ENCODE peak calls at places on chromosomes 7 and 10, in six cellular contexts. One of them, this sample, is unnamed.
A peak's percentile ranks its signal among the peaks of the same experiment; 100 is the strongest.

GRCh38 chr10:59508296-59508695 is 145.9 kb upstream of the FAM13C start:
- DNase-seq in prostate gland: no peak
- DNase-seq in RWPE1: peak; percentile 54
- DNase-seq in brain microvascular endothelial cell: no peak
- DNase-seq in GM12865: no peak
- DNase-seq in GM23338: no peak
- DNase-seq in this sample: no peak

GRCh38 chr10:38045129-38045528 is 34.7 kb downstream of the ZNF33A start:
- DNase-seq in prostate gland: no peak
- DNase-seq in RWPE1: no peak
- DNase-seq in GM12865: no peak
- DNase-seq in brain microvascular endothelial cell: no peak
- DNase-seq in GM23338: no peak
- DNase-seq in this sample: no peak

GRCh38 chr7:12581897-12582296 is 11.4 kb downstream of the SCIN start:
- DNase-seq in brain microvascular endothelial cell: no peak
- DNase-seq in prostate gland: no peak
- DNase-seq in GM12865: no peak
- DNase-seq in GM23338: no peak
- DNase-seq in RWPE1: no peak
- DNase-seq in this sample: no peak

GRCh38 chr7:34564091-34564490 is 93.9 kb upstream of the NPSR1 start:
- DNase-seq in GM23338: no peak
- DNase-seq in GM12865: no peak
- DNase-seq in RWPE1: no peak
- DNase-seq in prostate gland: no peak
- DNase-seq in brain microvascular endothelial cell: no peak
- DNase-seq in this sample: no peak

GRCh38 chr7:155213385-155213784 is 84.3 kb upstream of the INSIG1 start:
- DNase-seq in brain microvascular endothelial cell: peak; percentile 75
- DNase-seq in GM12865: no peak
- DNase-seq in RWPE1: no peak
- DNase-seq in prostate gland: no peak
- DNase-seq in GM23338: no peak
- DNase-seq in this sample: no peak

GRCh38 chr10:42974693-42975002 is 102.2 kb upstream of the RET start:
- DNase-seq in GM12865: no peak
- DNase-seq in GM23338: no peak
- DNase-seq in RWPE1: no peak
- DNase-seq in prostate gland: no peak
- DNase-seq in brain microvascular endothelial cell: no peak
- DNase-seq in this sample: no peak

GRCh38 chr7:91265693-91266066 is 1.4 kb downstream of the FZD1 start:
- DNase-seq in GM23338: peak; percentile 36
- DNase-seq in brain microvascular endothelial cell: no peak
- DNase-seq in prostate gland: peak; percentile 23
- DNase-seq in RWPE1: no peak
- DNase-seq in GM12865: peak; percentile 35
- DNase-seq in this sample: no peak

GRCh38 chr10:79079074-79079397 is 10.3 kb downstream of the ZMIZ1 start:
- DNase-seq in prostate gland: no peak
- DNase-seq in GM12865: no peak
- DNase-seq in RWPE1: no peak
- DNase-seq in GM23338: no peak
- DNase-seq in brain microvascular endothelial cell: no peak
- DNase-seq in this sample: no peak

GRCh38 chr10:22856444-22857074 is 71.3 kb upstream of the ARMC3 start:
- DNase-seq in brain microvascular endothelial cell: no peak
- DNase-seq in prostate gland: no peak
- DNase-seq in GM12865: peak; percentile 29
- DNase-seq in RWPE1: no peak
- DNase-seq in GM23338: no peak
- DNase-seq in this sample: no peak

GRCh38 chr7:100612730-100613446 is 548 bp downstream of the MOSPD3 start:
- DNase-seq in brain microvascular endothelial cell: no peak
- DNase-seq in GM12865: no peak
- DNase-seq in GM23338: peak; percentile 47
- DNase-seq in RWPE1: no peak
- DNase-seq in prostate gland: no peak
- DNase-seq in this sample: no peak
- TF ChIP-seq CTCF in brain microvascular endothelial cell: peak; percentile 25
- TF ChIP-seq CTCF in GM12865: no peak
- TF ChIP-seq CTCF in GM23338: peak; percentile 40
- TF ChIP-seq CTCF in RWPE1: peak; percentile 26
- TF ChIP-seq CTCF in prostate gland: no peak
- TF ChIP-seq CTCF in this sample: no peak

GRCh38 chr7:27564881-27565482 is 97.7 kb downstream of the HIBADH start:
- DNase-seq in brain microvascular endothelial cell: no peak
- DNase-seq in prostate gland: no peak
- DNase-seq in RWPE1: no peak
- DNase-seq in GM12865: no peak
- DNase-seq in GM23338: peak; percentile 60
- DNase-seq in this sample: no peak

GRCh38 chr7:27555670-27556069 is 107.0 kb downstream of the HIBADH start:
- DNase-seq in GM12865: no peak
- DNase-seq in RWPE1: no peak
- DNase-seq in prostate gland: no peak
- DNase-seq in brain microvascular endothelial cell: no peak
- DNase-seq in GM23338: no peak
- DNase-seq in this sample: no peak

GRCh38 chr7:27554826-27555225 is 107.9 kb downstream of the HIBADH start:
- DNase-seq in GM23338: peak; percentile 20
- DNase-seq in RWPE1: no peak
- DNase-seq in brain microvascular endothelial cell: no peak
- DNase-seq in prostate gland: no peak
- DNase-seq in GM12865: no peak
- DNase-seq in this sample: no peak

GRCh38 chr7:27560706-27561235 is 101.9 kb downstream of the HIBADH start:
- DNase-seq in GM12865: no peak
- DNase-seq in prostate gland: no peak
- DNase-seq in brain microvascular endothelial cell: peak; percentile 38
- DNase-seq in GM23338: no peak
- DNase-seq in RWPE1: no peak
- DNase-seq in this sample: no peak
- TF ChIP-seq CTCF in GM12865: no peak
- TF ChIP-seq CTCF in prostate gland: no peak
- TF ChIP-seq CTCF in brain microvascular endothelial cell: peak; percentile 15
- TF ChIP-seq CTCF in GM23338: no peak
- TF ChIP-seq CTCF in RWPE1: no peak
- TF ChIP-seq CTCF in this sample: no peak

GRCh38 chr7:140342732-140343514 is 55.4 kb downstream of the SLC37A3 start:
- DNase-seq in GM23338: peak; percentile 80
- DNase-seq in prostate gland: no peak
- DNase-seq in GM12865: peak; percentile 53
- DNase-seq in brain microvascular endothelial cell: peak; percentile 33
- DNase-seq in RWPE1: no peak
- DNase-seq in this sample: no peak
- TF ChIP-seq CTCF in GM23338: peak; percentile 64
- TF ChIP-seq CTCF in prostate gland: peak; percentile 39
- TF ChIP-seq CTCF in GM12865: peak; percentile 55
- TF ChIP-seq CTCF in brain microvascular endothelial cell: peak; percentile 68
- TF ChIP-seq CTCF in RWPE1: no peak
- TF ChIP-seq CTCF in this sample: peak; percentile 40

GRCh38 chr10:54363390-54363789 is 437.6 kb downstream of the PCDH15 start:
- DNase-seq in RWPE1: no peak
- DNase-seq in GM23338: no peak
- DNase-seq in brain microvascular endothelial cell: no peak
- DNase-seq in prostate gland: no peak
- DNase-seq in GM12865: no peak
- DNase-seq in this sample: no peak

GRCh38 chr10:54372164-54372563 is 428.9 kb downstream of the PCDH15 start:
- DNase-seq in RWPE1: no peak
- DNase-seq in prostate gland: no peak
- DNase-seq in brain microvascular endothelial cell: no peak
- DNase-seq in GM23338: no peak
- DNase-seq in GM12865: no peak
- DNase-seq in this sample: no peak

GRCh38 chr10:54368984-54369383 is 432.0 kb downstream of the PCDH15 start:
- DNase-seq in brain microvascular endothelial cell: no peak
- DNase-seq in RWPE1: no peak
- DNase-seq in prostate gland: no peak
- DNase-seq in GM12865: no peak
- DNase-seq in GM23338: peak; percentile 7
- DNase-seq in this sample: no peak
- TF ChIP-seq CTCF in brain microvascular endothelial cell: no peak
- TF ChIP-seq CTCF in RWPE1: no peak
- TF ChIP-seq CTCF in prostate gland: no peak
- TF ChIP-seq CTCF in GM12865: no peak
- TF ChIP-seq CTCF in GM23338: no peak
- TF ChIP-seq CTCF in this sample: no peak

GRCh38 chr10:6667679-6668270 is 87.7 kb upstream of the PRKCQ start:
- DNase-seq in GM12865: peak; percentile 5
- DNase-seq in GM23338: peak; percentile 75
- DNase-seq in RWPE1: peak; percentile 46
- DNase-seq in prostate gland: no peak
- DNase-seq in brain microvascular endothelial cell: peak; percentile 38
- DNase-seq in this sample: no peak
- TF ChIP-seq CTCF in GM12865: peak; percentile 22
- TF ChIP-seq CTCF in GM23338: peak; percentile 92
- TF ChIP-seq CTCF in RWPE1: peak; percentile 71
- TF ChIP-seq CTCF in prostate gland: peak; percentile 31
- TF ChIP-seq CTCF in brain microvascular endothelial cell: peak; percentile 80
- TF ChIP-seq CTCF in this sample: no peak

GRCh38 chr10:97869091-97870042 is 19.7 kb downstream of the GOLGA7B start:
- DNase-seq in RWPE1: peak; percentile 95
- DNase-seq in GM12865: peak; percentile 78
- DNase-seq in prostate gland: peak; percentile 86
- DNase-seq in GM23338: peak; percentile 88
- DNase-seq in brain microvascular endothelial cell: peak; percentile 90
- DNase-seq in this sample: peak; percentile 89

GRCh38 chr10:97866524-97867219 is 17.0 kb downstream of the GOLGA7B start:
- DNase-seq in prostate gland: no peak
- DNase-seq in RWPE1: no peak
- DNase-seq in brain microvascular endothelial cell: no peak
- DNase-seq in GM12865: no peak
- DNase-seq in GM23338: peak; percentile 38
- DNase-seq in this sample: no peak

GRCh38 chr10:97867220-97867800 is 17.7 kb downstream of the GOLGA7B start:
- DNase-seq in GM12865: no peak
- DNase-seq in GM23338: no peak
- DNase-seq in RWPE1: no peak
- DNase-seq in prostate gland: no peak
- DNase-seq in brain microvascular endothelial cell: no peak
- DNase-seq in this sample: no peak

GRCh38 chr10:97865488-97865887 is 15.8 kb downstream of the GOLGA7B start:
- DNase-seq in prostate gland: no peak
- DNase-seq in brain microvascular endothelial cell: no peak
- DNase-seq in GM12865: no peak
- DNase-seq in GM23338: no peak
- DNase-seq in RWPE1: no peak
- DNase-seq in this sample: no peak

GRCh38 chr10:97868134-97868685 is 18.6 kb downstream of the GOLGA7B start:
- DNase-seq in brain microvascular endothelial cell: no peak
- DNase-seq in prostate gland: no peak
- DNase-seq in RWPE1: no peak
- DNase-seq in GM23338: no peak
- DNase-seq in GM12865: no peak
- DNase-seq in this sample: no peak
- TF ChIP-seq CTCF in brain microvascular endothelial cell: peak; percentile 17
- TF ChIP-seq CTCF in prostate gland: no peak
- TF ChIP-seq CTCF in RWPE1: no peak
- TF ChIP-seq CTCF in GM23338: no peak
- TF ChIP-seq CTCF in GM12865: no peak
- TF ChIP-seq CTCF in this sample: no peak

DNA sequence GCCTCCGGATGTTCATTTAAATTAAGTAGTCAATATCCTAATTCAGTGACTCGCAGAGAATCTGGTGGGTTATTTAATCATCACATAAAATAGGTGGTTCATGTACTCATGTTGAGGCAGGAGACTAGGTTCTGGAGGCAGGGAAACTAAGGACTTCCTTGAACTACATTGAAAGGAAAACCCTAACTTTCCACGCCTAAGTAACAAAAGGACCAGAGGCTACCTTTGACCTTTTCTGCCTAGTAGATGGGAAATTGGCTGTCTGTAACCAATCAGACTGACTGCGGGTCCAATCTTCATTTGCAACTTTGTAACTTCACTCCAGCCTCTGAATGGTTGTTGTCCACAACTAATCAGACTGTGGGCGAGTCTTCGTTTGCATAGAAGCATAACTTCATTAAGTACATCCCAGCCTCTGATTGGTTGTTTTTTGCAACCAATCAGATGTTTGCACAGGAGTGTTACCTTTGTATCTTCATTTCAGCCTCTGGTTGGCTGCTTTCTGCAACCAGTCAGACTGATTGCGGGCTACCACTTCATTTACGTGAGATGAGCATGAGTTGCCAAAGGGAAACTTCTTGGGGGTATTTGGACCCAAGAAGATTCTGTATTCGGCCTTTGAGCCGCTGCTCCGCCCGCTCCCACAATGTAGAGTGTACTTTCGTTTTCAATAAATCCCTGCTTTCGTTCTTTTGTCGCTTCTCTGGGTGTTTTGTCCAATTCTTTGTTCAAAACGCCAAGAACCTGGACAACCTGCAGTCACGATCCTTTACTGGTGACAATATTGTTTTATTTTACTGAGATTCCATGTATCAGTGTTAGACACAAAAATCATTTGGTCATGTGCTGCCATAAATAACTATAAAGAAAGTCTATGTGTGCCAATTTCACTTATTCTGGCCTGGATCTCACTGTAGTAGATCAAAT is 1.7 kb upstream of the ST7 start:
- DNase-seq in GM12865: no peak
- DNase-seq in prostate gland: no peak
- DNase-seq in brain microvascular endothelial cell: no peak
- DNase-seq in RWPE1: no peak
- DNase-seq in GM23338: no peak
- DNase-seq in this sample: no peak
- TF ChIP-seq CTCF in GM12865: no peak
- TF ChIP-seq CTCF in prostate gland: no peak
- TF ChIP-seq CTCF in brain microvascular endothelial cell: no peak
- TF ChIP-seq CTCF in RWPE1: no peak
- TF ChIP-seq CTCF in GM23338: no peak
- TF ChIP-seq CTCF in this sample: no peak

DNA sequence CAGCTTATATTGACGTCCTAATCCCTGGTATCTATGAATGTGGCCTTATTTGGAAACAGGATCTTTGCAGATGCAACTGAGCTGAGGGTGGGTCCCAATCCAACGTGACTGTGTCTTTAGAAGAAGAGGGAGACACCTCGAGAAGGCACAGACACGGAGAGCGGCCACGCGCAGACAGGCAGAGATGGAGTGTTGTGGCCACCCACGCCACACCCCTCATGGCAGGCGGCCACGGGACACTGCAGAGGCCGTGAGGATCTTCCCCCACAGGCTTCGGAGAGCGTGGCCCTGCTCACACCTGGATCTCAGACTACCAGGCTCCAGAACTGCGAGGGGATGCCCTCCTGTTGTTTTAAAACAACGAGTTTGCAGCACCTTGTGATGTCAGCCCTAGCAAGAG is 244.9 kb downstream of the DNAJB6 start:
- DNase-seq in brain microvascular endothelial cell: no peak
- DNase-seq in prostate gland: no peak
- DNase-seq in GM12865: no peak
- DNase-seq in GM23338: no peak
- DNase-seq in RWPE1: no peak
- DNase-seq in this sample: no peak
- TF ChIP-seq CTCF in brain microvascular endothelial cell: no peak
- TF ChIP-seq CTCF in prostate gland: no peak
- TF ChIP-seq CTCF in GM12865: no peak
- TF ChIP-seq CTCF in GM23338: no peak
- TF ChIP-seq CTCF in RWPE1: no peak
- TF ChIP-seq CTCF in this sample: no peak

This sample was measured in ascending aorta.